ENCODE peak calls at places on chromosomes 11 and 22, in four cellular contexts. Z, U, K and I are unnamed samples.

GRCh38 chr11:122524532-122524882 is 131.0 kb upstream of the UBASH3B start:
- DNase-seq in Z (no peak), U (no peak), K (no peak), I (no peak)

GRCh38 chr11:46162700-46163099 is 41.4 kb upstream of the PHF21A start:
- DNase-seq in Z (no peak), U (no peak), K (no peak), I (no peak)

GRCh38 chr11:69588270-69588669 is 52.7 kb upstream of the CCND1 start:
- DNase-seq in Z (peak; percentile 45), U (no peak), K (no peak), I (no peak)

GRCh38 chr11:16969010-16970004 is 44.9 kb downstream of the PLEKHA7 start:
- DNase-seq in Z (no peak), U (no peak), K (no peak), I (no peak)

GRCh38 chr11:123139206-123139605 is 55.8 kb downstream of the CLMP start:
- DNase-seq in Z (no peak), U (no peak), K (no peak), I (no peak)

GRCh38 chr11:6320411-6321207 is at the start of gene CAVIN3:
- DNase-seq in Z (peak; percentile 23), U (peak; percentile 88), K (peak; percentile 71), I (peak; percentile 82)

GRCh38 chr22:45240137-45240809 is 421 bp downstream of the KIAA0930 start:
- DNase-seq in Z (no peak), U (no peak), K (no peak), I (no peak)

GRCh38 chr11:76605338-76606074 is 65.0 kb downstream of the LRRC32 start:
- DNase-seq in Z (no peak), U (no peak), K (peak; percentile 43), I (peak; percentile 14)

GRCh38 chr22:38543822-38544221 is 26.2 kb downstream of the DMC1 start:
- DNase-seq in Z (no peak), U (no peak), K (no peak), I (no peak)

GRCh38 chr11:18731949-18732821 is 6.2 kb upstream of the IGSF22 start:
- DNase-seq in Z (peak; percentile 84), U (peak; percentile 54), K (no peak), I (peak; percentile 78)

GRCh38 chr22:37674248-37674647 is 1.2 kb upstream of the LGALS1 start:
- DNase-seq in Z (no peak), U (no peak), K (no peak), I (no peak)

GRCh38 chr11:130602700-130603584 is 154.5 kb downstream of the ADAMTS15 start:
- DNase-seq in Z (no peak), U (no peak), K (no peak), I (no peak)

GRCh38 chr11:66570117-66570825 is 1.9 kb upstream of the CTSF start:
- DNase-seq in Z (no peak), U (no peak), K (no peak), I (no peak)

GRCh38 chr11:111352935-111353695 is 26.0 kb downstream of the POU2AF1 start:
- DNase-seq in Z (no peak), U (no peak), K (no peak), I (peak; percentile 89)

GRCh38 chr11:94738746-94739145 is 29.4 kb upstream of the AMOTL1 start:
- DNase-seq in Z (no peak), U (no peak), K (no peak), I (no peak)

GRCh38 chr11:93392862-93393261 is 62.3 kb downstream of the DEUP1 start:
- DNase-seq in Z (no peak), U (no peak), K (no peak), I (no peak)

GRCh38 chr11:66920978-66921784 is 37.0 kb downstream of the PC start:
- DNase-seq in Z (no peak), U (no peak), K (no peak), I (no peak)

GRCh38 chr11:117157507-117157906 is 13.4 kb downstream of the PAFAH1B2 start:
- DNase-seq in Z (no peak), U (no peak), K (no peak), I (no peak)

GRCh38 chr11:128716661-128717210 is 22.9 kb downstream of the FLI1 start:
- DNase-seq in Z (no peak), U (no peak), K (no peak), I (no peak)

GRCh38 chr22:28557184-28557583 is 122.5 kb downstream of the TTC28 start:
- DNase-seq in Z (no peak), U (no peak), K (no peak), I (no peak)

GRCh38 chr22:22358686-22359085 is 114.1 kb downstream of the VPREB1 start:
- DNase-seq in Z (no peak), U (no peak), K (no peak), I (no peak)

DNA sequence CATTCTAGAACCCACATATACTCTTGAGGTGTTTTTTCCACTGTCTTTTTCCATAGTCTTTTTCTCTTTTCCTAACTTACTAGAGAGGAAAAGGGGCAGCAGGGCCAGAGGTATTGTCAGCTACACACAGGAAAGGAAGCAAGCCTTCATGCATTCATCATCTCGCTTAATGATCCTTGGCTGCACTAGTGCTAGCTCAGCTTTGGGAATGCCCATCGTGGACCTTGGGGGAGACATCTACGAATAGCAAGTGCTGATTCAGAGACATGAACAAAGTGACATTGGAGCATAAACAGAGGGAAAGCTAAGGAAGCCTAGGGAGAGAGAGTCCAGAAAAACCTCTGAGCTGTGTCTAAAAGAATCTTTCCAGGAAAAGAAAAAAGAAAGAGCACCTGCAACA is 466.3 kb upstream of the ARHGAP42 start:
- DNase-seq in Z (no peak), U (no peak), K (no peak), I (no peak)
- H3K9me3 ChIP-seq in Z (no peaks in the 10 kb centered on the region), U (no peaks in the 10 kb centered on the region), K (no peaks in the 10 kb centered on the region), I (no peaks in the 10 kb centered on the region)

DNA sequence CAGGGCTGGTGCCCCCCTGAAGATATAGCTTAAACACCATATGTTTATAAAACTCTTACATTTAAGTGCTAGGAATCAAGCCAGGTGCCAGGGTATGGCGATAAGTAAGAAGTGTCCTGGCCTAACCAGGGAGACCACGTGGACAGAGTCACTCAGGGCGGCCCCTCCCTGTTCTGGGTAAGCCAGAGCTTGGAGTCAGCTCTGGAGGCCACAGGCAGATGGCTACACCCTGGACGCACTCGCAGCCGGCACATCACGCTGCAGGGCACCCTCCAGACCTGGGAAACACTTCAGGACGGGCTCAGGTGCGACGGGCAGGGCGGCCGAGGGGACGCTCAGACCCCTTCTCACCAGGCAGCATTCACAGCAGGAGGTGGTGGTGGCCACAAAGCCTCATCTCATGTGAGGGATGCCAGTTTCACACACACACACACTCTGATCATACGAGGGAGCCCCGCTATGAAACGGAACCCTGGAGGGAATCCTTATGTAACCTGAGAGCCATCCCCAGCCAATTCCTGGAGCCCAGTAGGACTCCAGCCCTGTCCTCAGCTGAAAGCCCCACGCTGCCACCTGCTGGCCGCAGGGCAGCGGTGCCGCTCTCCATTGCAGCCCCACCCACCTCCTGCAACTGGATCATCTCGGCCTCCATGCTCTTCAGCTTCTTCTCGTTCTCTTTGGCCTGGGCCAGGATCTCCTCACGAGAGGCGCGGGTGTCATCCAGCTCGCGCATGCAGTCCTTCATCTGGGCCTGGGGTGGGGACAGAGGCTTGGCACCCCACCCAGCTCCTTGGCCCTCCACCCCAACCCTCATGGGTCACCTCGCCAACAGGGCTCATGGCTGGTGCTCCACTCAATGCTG is 33.4 kb downstream of the APOL1 start:
- DNase-seq in Z (peak; percentile 71), U (peak; percentile 83), K (peak; percentile 76), I (peak; percentile 88)
- TF ChIP-seq CTCF in Z (peak; percentile 65), U (peak; percentile 92), K (peak; percentile 91), I (peak; percentile 92)

DNA sequence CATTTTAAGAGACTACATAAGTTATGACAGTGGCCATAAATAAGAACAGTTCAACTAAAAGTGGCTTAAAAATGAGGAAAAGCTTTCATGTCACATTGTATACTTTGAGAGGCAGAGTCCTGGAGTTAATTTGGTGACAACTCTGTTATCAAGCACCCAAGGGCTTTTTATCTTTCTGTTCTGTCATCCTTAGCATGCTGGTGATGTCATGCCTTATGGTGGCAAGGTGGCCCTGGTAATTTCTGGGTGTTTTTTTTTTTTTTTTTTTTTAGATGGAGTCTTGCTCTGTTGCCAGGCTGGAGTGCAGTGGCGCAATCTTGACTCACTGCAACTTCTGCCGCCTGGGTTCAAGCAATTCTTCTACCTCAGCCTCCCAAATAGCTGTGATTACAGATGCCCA is 158.8 kb downstream of the AASDHPPT start:
- DNase-seq in Z (no peak), U (no peak), K (no peak), I (no peak)
- H3K9me3 ChIP-seq in Z (no peaks in the 10 kb centered on the region), U (no peaks in the 10 kb centered on the region), K (no peaks in the 10 kb centered on the region), I (no peaks in the 10 kb centered on the region)

GRCh38 chr11:121131656-121132055 is 30.6 kb downstream of the TECTA start:
- DNase-seq in Z (no peak), U (no peak), K (no peak), I (no peak)
- TF ChIP-seq CTCF in Z (no peak), U (no peak), K (no peak), I (no peak)

GRCh38 chr11:56410801-56411200 is 1.7 kb upstream of the OR5AL1 start:
- DNase-seq in Z (no peak), U (no peak), K (no peak), I (no peak)
- H3K9me3 ChIP-seq in Z (no peaks in the 10 kb centered on the region), U (no peaks in the 10 kb centered on the region), K (no peaks in the 10 kb centered on the region), I (no peaks in the 10 kb centered on the region)

GRCh38 chr11:101960231-101960630 is 43.9 kb upstream of the ANGPTL5 start:
- DNase-seq in Z (no peak), U (no peak), K (no peak), I (no peak)
- TF ChIP-seq CTCF in Z (no peak), U (no peak), K (no peak), I (no peak)

GRCh38 chr22:47569389-47570299 is 807.2 kb downstream of the TBC1D22A start:
- DNase-seq in Z (no peak), U (no peak), K (no peak), I (no peak)

GRCh38 chr22:47570851-47571250 is 808.4 kb downstream of the TBC1D22A start:
- DNase-seq in Z (no peak), U (no peak), K (no peak), I (no peak)

GRCh38 chr22:47572443-47572842 is 810.0 kb downstream of the TBC1D22A start:
- DNase-seq in Z (no peak), U (no peak), K (no peak), I (peak; percentile 7)

GRCh38 chr22:47570300-47570685 is 807.8 kb downstream of the TBC1D22A start:
- DNase-seq in Z (no peak), U (no peak), K (no peak), I (no peak)

DNA sequence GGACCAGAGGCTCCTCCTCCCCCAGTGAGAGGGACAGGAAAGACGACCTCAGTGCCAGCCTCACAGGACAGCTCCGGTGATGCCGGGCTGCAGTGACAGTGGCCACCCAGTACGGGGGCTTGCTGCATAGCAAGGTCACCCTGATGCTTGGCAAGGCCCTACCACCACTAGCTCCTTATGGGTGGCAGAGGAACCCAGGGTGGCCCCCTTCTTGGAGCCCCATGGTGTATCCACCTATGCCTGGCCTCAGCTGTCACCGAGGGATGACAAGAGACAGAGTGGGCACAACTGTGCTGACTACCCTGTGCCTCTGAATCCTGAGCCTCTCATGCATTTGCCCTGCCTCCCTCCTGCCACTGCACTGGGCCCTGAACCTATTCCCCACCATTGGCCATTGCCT is 809.2 kb downstream of the TBC1D22A start:
- DNase-seq in Z (no peak), U (no peak), K (no peak), I (no peak)
- H3K9me3 ChIP-seq in Z (no peaks in the 10 kb centered on the region), U (no peaks in the 10 kb centered on the region), K (no peaks in the 10 kb centered on the region), I (no peaks in the 10 kb centered on the region)